ENCODE peak calls at places on chromosomes 11 and 22, in five cellular contexts. U, B, O, X and F are unnamed samples.
A peak's percentile ranks its signal among the peaks of the same experiment; 100 is the strongest.

GRCh38 chr22:29799217-29799680 is 32.1 kb downstream of the UQCR10 start:
- DNase-seq in U (peak; percentile 78), B (peak; percentile 87), O (peak; percentile 88), X (peak; percentile 90), F (peak; percentile 96)

GRCh38 chr22:40200795-40201194 is 23.1 kb downstream of the TNRC6B start:
- DNase-seq in U (no peak), B (no peak), O (no peak), X (no peak), F (no peak)

GRCh38 chr22:30127749-30128166 is 47.5 kb downstream of the HORMAD2 start:
- DNase-seq in U (no peak), B (no peak), O (no peak), X (no peak), F (no peak)

GRCh38 chr11:112655386-112655785 is 305.8 kb upstream of the NCAM1 start:
- DNase-seq in U (peak; percentile 83), B (no peak), O (peak; percentile 87), X (no peak), F (no peak)

GRCh38 chr11:126153999-126154398 is 57.5 kb downstream of the RPUSD4 start:
- DNase-seq in U (no peak), B (no peak), O (no peak), X (no peak), F (no peak)

GRCh38 chr11:14386895-14387480 is 28.0 kb upstream of the RRAS2 start:
- DNase-seq in U (peak; percentile 83), B (no peak), O (peak; percentile 40), X (no peak), F (no peak)

GRCh38 chr11:134512791-134513538 is 100.9 kb upstream of the B3GAT1 start:
- DNase-seq in U (peak; percentile 2), B (no peak), O (peak; percentile 8), X (no peak), F (peak; percentile 47)

GRCh38 chr11:128521697-128522062 is 65.7 kb downstream of the ETS1 start:
- DNase-seq in U (no peak), B (peak; percentile 38), O (no peak), X (no peak), F (no peak)

GRCh38 chr11:128888034-128888985 is 2.8 kb upstream of the KCNJ5 start:
- DNase-seq in U (no peak), B (no peak), O (no peak), X (no peak), F (no peak)

GRCh38 chr11:93025558-93026255 is 56.3 kb downstream of the MTNR1B start:
- DNase-seq in U (no peak), B (no peak), O (no peak), X (no peak), F (no peak)

GRCh38 chr22:48874956-48875355 is 952.7 kb downstream of the BRD1 start:
- DNase-seq in U (no peak), B (no peak), O (no peak), X (no peak), F (no peak)

GRCh38 chr11:92457250-92457649 is 232.6 kb downstream of the FAT3 start:
- DNase-seq in U (no peak), B (no peak), O (no peak), X (no peak), F (no peak)

GRCh38 chr22:37187552-37187890 is 526 bp downstream of the C1QTNF6 start:
- DNase-seq in U (no peak), B (no peak), O (no peak), X (no peak), F (no peak)

GRCh38 chr22:50445071-50445879 is 29.6 kb downstream of the SBF1 start:
- DNase-seq in U (no peak), B (no peak), O (no peak), X (no peak), F (no peak)

GRCh38 chr11:69948256-69949141 is 129.3 kb upstream of the FGF3 start:
- DNase-seq in U (no peak), B (no peak), O (no peak), X (peak; percentile 35), F (no peak)

GRCh38 chr22:35446365-35446764 is 46.4 kb downstream of the MCM5 start:
- DNase-seq in U (no peak), B (no peak), O (no peak), X (no peak), F (no peak)

GRCh38 chr22:50727678-50728522 is 10.1 kb upstream of the ACR start:
- DNase-seq in U (no peak), B (no peak), O (no peak), X (no peak), F (no peak)

GRCh38 chr22:46338636-46339035 is 3.1 kb downstream of the TRMU start:
- DNase-seq in U (no peak), B (no peak), O (no peak), X (no peak), F (no peak)

GRCh38 chr11:36713715-36714114 is 115.7 kb upstream of the RAG2 start:
- DNase-seq in U (no peak), B (no peak), O (no peak), X (no peak), F (no peak)

GRCh38 chr11:36711104-36711825 is 113.2 kb upstream of the RAG2 start:
- DNase-seq in U (no peak), B (no peak), O (no peak), X (peak; percentile 1), F (no peak)
- TF ChIP-seq CTCF in U (no peak), B (peak; percentile 32), O (no peak), X (peak; percentile 31), F (no peak)

GRCh38 chr11:2662024-2662312 is 37.8 kb downstream of the KCNQ1OT1 start:
- DNase-seq in U (no peak), B (no peak), O (peak; percentile 10), X (no peak), F (no peak)

GRCh38 chr11:2663915-2664314 is 35.9 kb downstream of the KCNQ1OT1 start:
- DNase-seq in U (no peak), B (no peak), O (peak; percentile 10), X (no peak), F (no peak)

GRCh38 chr11:2661173-2662023 is 38.4 kb downstream of the KCNQ1OT1 start:
- DNase-seq in U (no peak), B (no peak), O (peak; percentile 9), X (no peak), F (peak; percentile 38)

GRCh38 chr11:2663506-2663905 is 36.3 kb downstream of the KCNQ1OT1 start:
- DNase-seq in U (no peak), B (no peak), O (peak; percentile 15), X (no peak), F (no peak)

DNA sequence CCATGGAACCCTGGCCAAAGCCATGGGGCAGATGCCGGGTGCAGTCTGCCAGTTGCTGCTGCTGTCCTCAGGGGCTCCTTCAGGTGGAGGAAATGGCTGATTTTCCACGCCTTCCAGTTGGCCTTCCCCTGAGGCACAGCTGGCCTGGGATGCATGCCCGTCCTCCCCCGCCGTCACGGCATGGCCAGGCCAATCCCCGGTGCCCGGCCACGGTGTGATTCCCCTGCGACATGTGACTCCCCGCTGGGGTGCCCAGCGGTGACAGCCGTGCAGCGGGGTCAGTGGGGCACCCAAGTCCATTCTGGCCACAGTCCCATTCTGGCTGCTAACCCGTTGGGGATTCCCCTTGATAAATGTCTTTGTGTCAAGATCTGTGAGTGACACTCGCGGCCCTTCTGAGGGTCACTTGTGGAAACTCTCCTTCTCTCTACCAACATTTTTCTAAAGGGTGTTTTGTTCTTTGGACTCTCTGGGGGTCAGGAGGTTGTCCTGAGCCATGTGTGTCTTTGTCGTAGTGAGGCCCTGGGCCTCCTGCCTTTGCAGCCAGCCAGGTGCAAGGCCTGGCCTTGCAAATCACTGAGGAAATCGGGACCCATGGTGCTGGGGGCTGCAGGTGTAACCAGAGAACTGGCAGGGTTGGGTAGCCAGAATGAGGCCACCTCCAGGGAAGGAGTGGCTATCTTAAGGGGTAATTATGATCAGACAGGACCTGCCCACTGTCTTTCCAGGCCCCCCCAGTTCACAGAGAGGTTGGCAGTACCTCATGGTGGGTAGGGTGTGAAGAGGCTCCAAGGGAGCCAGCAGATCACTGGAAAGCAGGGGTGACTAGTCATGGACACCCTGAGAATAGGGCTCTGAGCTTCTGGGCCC is 37.1 kb downstream of the KCNQ1OT1 start:
- DNase-seq in U (no peak), B (no peak), O (peak; percentile 16), X (no peak), F (peak; percentile 42)
- H3K9me3 ChIP-seq in U (no peaks in the 10 kb centered on the region), B (no peaks in the 10 kb centered on the region), O (peaks cover 28% of the 10 kb centered on the region), X (peaks cover 4% of the 10 kb centered on the region), F (peaks cover 16% of the 10 kb centered on the region)

GRCh38 chr11:68903288-68903630 is 373 bp downstream of the MRPL21 start:
- DNase-seq in U (no peak), B (no peak), O (no peak), X (no peak), F (no peak)

GRCh38 chr11:68900835-68901381 is 2.7 kb downstream of the MRPL21 start:
- DNase-seq in U (no peak), B (no peak), O (no peak), X (no peak), F (no peak)

GRCh38 chr11:68904458-68904847 is 762 bp downstream of the IGHMBP2 start:
- DNase-seq in U (peak; percentile 23), B (no peak), O (peak; percentile 30), X (no peak), F (no peak)

GRCh38 chr11:68905421-68906360 is 2.0 kb downstream of the IGHMBP2 start:
- DNase-seq in U (no peak), B (no peak), O (no peak), X (no peak), F (peak; percentile 65)

DNA sequence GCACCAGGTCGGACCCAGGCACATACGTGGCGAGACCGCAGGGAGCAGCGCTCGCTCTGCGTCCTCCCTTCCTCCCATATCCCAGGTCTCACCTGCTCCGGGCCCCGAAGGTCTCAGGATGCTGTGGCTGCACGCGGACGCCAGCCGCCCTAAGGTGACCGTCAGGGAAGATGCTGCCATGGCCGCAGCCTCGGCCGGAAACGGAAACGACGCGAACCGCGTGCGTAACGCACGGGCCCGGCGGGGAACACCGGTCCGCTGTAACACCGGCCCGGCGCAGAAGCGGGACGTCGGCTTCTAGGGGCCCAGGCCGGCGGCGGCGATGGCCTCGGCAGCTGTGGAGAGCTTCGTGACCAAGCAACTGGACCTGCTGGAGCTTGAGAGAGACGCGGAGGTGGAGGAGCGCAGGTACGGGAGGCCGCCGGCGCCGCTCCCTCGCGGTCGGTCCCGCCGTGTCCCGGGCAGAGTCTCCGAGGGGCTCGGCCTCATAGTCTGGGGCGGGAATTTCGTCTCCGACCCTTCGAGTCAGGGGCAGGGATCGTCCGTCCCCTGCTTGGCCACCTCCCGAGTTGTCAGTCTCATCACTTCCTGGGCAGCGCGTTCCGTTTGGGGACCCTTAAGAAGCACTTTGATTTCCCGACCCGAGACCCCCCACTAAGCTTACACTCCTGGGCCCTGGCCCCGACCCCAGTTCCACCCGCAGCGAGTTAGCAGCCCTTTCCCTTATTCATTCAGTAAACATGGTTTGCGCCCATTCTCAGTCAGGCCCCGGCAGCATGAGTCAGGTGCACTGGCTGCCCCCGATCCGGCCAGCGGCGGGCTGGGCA is at the start of the genes IGHMBP2 and MRPL21:
- DNase-seq in U (peak; percentile 89), B (peak; percentile 85), O (peak; percentile 87), X (peak; percentile 62), F (peak; percentile 84)
- TF ChIP-seq POLR2A in U (no peak), B (peak; percentile 34), O (peak; percentile 73), X (peak; percentile 95), F (peak; percentile 51)

DNA sequence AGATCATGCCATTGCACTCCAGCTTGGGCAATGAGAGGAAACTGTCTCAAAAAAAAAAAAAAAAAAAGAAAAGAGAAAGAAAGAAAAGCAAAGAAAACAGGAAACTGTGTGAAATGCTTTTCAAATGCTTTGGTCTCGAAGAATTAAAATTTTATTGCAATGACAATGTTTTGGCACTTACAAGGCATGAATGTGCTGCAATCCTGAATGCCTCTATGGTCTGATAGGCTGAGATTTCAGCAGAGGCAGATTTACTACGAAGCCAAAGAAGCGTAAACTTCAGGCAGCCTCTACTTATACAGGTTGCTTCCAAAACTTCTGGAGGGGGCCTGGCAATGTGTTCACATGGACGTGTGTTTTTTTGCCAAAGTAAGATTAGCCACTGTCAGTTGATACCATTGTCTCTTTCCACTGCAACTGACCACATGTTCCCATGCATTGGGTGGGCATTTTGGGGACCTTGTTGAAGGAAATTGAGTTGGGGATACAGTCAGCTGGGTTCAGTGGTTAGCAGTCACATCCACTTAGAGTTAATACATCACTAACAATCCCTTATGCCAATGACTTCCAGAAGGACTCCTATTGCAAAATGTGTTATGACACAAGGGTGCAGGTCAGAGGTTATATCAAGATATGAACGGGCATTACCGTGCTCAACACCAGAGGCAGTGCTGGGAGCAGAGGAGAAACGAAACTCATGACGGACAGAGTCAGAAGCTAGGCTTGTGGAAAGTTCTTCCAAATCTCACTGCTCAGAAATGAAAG is 48.8 kb downstream of the ABTB2 start:
- DNase-seq in U (no peak), B (peak; percentile 45), O (no peak), X (peak; percentile 86), F (no peak)
- TF ChIP-seq CTCF in U (no peak), B (no peak), O (no peak), X (peak; percentile 35), F (no peak)